ENCODE peak calls at places on chromosomes 4 and X, in six cellular contexts. One of them, this sample, is unnamed.

GRCh38 chr4:189021831-189022230 is 882.6 kb downstream of the TRIML1 start:
- DNase-seq in NCI-H345: no peak
- DNase-seq in NCI-H774: no peak
- DNase-seq in T-helper 2 cell: no peak
- DNase-seq in activated T-cell treated with anti-CD3 and anti-CD28 coated beads, Interleukin-2, amount 50 U/mL, for 72 hours: no peak
- DNase-seq in activated CD4-positive, alpha-beta T cell treated with anti-CD3 and anti-CD28 coated beads, Interleukin-2, amount 50 U/mL, for 24 hours: no peak
- DNase-seq in this sample: no peak

GRCh38 chrX:154508346-154508745 is 7.7 kb downstream of the FAM3A start:
- DNase-seq in NCI-H345: no peak
- DNase-seq in activated CD4-positive, alpha-beta T cell treated with anti-CD3 and anti-CD28 coated beads, Interleukin-2, amount 50 U/mL, for 24 hours: no peak
- DNase-seq in activated T-cell treated with anti-CD3 and anti-CD28 coated beads, Interleukin-2, amount 50 U/mL, for 72 hours: no peak
- DNase-seq in NCI-H774: no peak
- DNase-seq in T-helper 2 cell: no peak
- DNase-seq in this sample: no peak

GRCh38 chr4:47002593-47002992 is 9.2 kb upstream of the GABRA4 start:
- DNase-seq in NCI-H345: no peak
- DNase-seq in activated T-cell treated with anti-CD3 and anti-CD28 coated beads, Interleukin-2, amount 50 U/mL, for 72 hours: no peak
- DNase-seq in T-helper 2 cell: no peak
- DNase-seq in NCI-H774: no peak
- DNase-seq in activated CD4-positive, alpha-beta T cell treated with anti-CD3 and anti-CD28 coated beads, Interleukin-2, amount 50 U/mL, for 24 hours: no peak
- DNase-seq in this sample: no peak

GRCh38 chr4:114603455-114603854 is 4.8 kb downstream of the UGT8 start:
- DNase-seq in T-helper 2 cell: no peak
- DNase-seq in activated CD4-positive, alpha-beta T cell treated with anti-CD3 and anti-CD28 coated beads, Interleukin-2, amount 50 U/mL, for 24 hours: no peak
- DNase-seq in activated T-cell treated with anti-CD3 and anti-CD28 coated beads, Interleukin-2, amount 50 U/mL, for 72 hours: no peak
- DNase-seq in NCI-H774: no peak
- DNase-seq in NCI-H345: no peak
- DNase-seq in this sample: no peak

GRCh38 chrX:112731793-112732192 is 52.1 kb upstream of the LHFPL1 start:
- DNase-seq in T-helper 2 cell: no peak
- DNase-seq in NCI-H345: no peak
- DNase-seq in activated T-cell treated with anti-CD3 and anti-CD28 coated beads, Interleukin-2, amount 50 U/mL, for 72 hours: no peak
- DNase-seq in activated CD4-positive, alpha-beta T cell treated with anti-CD3 and anti-CD28 coated beads, Interleukin-2, amount 50 U/mL, for 24 hours: no peak
- DNase-seq in NCI-H774: no peak
- DNase-seq in this sample: no peak

GRCh38 chr4:6621556-6621927 is 18.9 kb upstream of the MRFAP1 start:
- DNase-seq in activated T-cell treated with anti-CD3 and anti-CD28 coated beads, Interleukin-2, amount 50 U/mL, for 72 hours: no peak
- DNase-seq in activated CD4-positive, alpha-beta T cell treated with anti-CD3 and anti-CD28 coated beads, Interleukin-2, amount 50 U/mL, for 24 hours: no peak
- DNase-seq in NCI-H774: no peak
- DNase-seq in T-helper 2 cell: no peak
- DNase-seq in NCI-H345: no peak
- DNase-seq in this sample: no peak

GRCh38 chr4:113446019-113446418 is 315.5 kb downstream of the CAMK2D start:
- DNase-seq in NCI-H774: no peak
- DNase-seq in activated CD4-positive, alpha-beta T cell treated with anti-CD3 and anti-CD28 coated beads, Interleukin-2, amount 50 U/mL, for 24 hours: no peak
- DNase-seq in activated T-cell treated with anti-CD3 and anti-CD28 coated beads, Interleukin-2, amount 50 U/mL, for 72 hours: no peak
- DNase-seq in NCI-H345: no peak
- DNase-seq in T-helper 2 cell: no peak
- DNase-seq in this sample: no peak

GRCh38 chr4:83149885-83150562 is 35.5 kb upstream of the PLAC8 start:
- DNase-seq in activated CD4-positive, alpha-beta T cell treated with anti-CD3 and anti-CD28 coated beads, Interleukin-2, amount 50 U/mL, for 24 hours: no peak
- DNase-seq in activated T-cell treated with anti-CD3 and anti-CD28 coated beads, Interleukin-2, amount 50 U/mL, for 72 hours: no peak
- DNase-seq in NCI-H345: no peak
- DNase-seq in NCI-H774: no peak
- DNase-seq in T-helper 2 cell: no peak
- DNase-seq in this sample: no peak

GRCh38 chr4:3646280-3646679 is 114.1 kb upstream of the LRPAP1 start:
- DNase-seq in NCI-H774: no peak
- DNase-seq in activated CD4-positive, alpha-beta T cell treated with anti-CD3 and anti-CD28 coated beads, Interleukin-2, amount 50 U/mL, for 24 hours: no peak
- DNase-seq in T-helper 2 cell: no peak
- DNase-seq in activated T-cell treated with anti-CD3 and anti-CD28 coated beads, Interleukin-2, amount 50 U/mL, for 72 hours: no peak
- DNase-seq in NCI-H345: no peak
- DNase-seq in this sample: no peak

GRCh38 chr4:129358571-129358970 is 262.6 kb downstream of the C4orf33 start:
- DNase-seq in NCI-H345: no peak
- DNase-seq in activated T-cell treated with anti-CD3 and anti-CD28 coated beads, Interleukin-2, amount 50 U/mL, for 72 hours: no peak
- DNase-seq in T-helper 2 cell: no peak
- DNase-seq in NCI-H774: no peak
- DNase-seq in activated CD4-positive, alpha-beta T cell treated with anti-CD3 and anti-CD28 coated beads, Interleukin-2, amount 50 U/mL, for 24 hours: no peak
- DNase-seq in this sample: no peak

GRCh38 chr4:617644-618330 is 7.6 kb upstream of the PDE6B start:
- DNase-seq in activated CD4-positive, alpha-beta T cell treated with anti-CD3 and anti-CD28 coated beads, Interleukin-2, amount 50 U/mL, for 24 hours: no peak
- DNase-seq in NCI-H345: no peak
- DNase-seq in activated T-cell treated with anti-CD3 and anti-CD28 coated beads, Interleukin-2, amount 50 U/mL, for 72 hours: no peak
- DNase-seq in NCI-H774: no peak
- DNase-seq in T-helper 2 cell: no peak
- DNase-seq in this sample: no peak

GRCh38 chr4:166670341-166670740 is 564.0 kb downstream of the SPOCK3 start:
- DNase-seq in activated T-cell treated with anti-CD3 and anti-CD28 coated beads, Interleukin-2, amount 50 U/mL, for 72 hours: no peak
- DNase-seq in NCI-H774: no peak
- DNase-seq in activated CD4-positive, alpha-beta T cell treated with anti-CD3 and anti-CD28 coated beads, Interleukin-2, amount 50 U/mL, for 24 hours: no peak
- DNase-seq in T-helper 2 cell: no peak
- DNase-seq in NCI-H345: no peak
- DNase-seq in this sample: no peak

GRCh38 chr4:7195546-7196282 is 3.4 kb downstream of the SORCS2 start:
- DNase-seq in T-helper 2 cell: no peak
- DNase-seq in NCI-H774: no peak
- DNase-seq in NCI-H345: no peak
- DNase-seq in activated CD4-positive, alpha-beta T cell treated with anti-CD3 and anti-CD28 coated beads, Interleukin-2, amount 50 U/mL, for 24 hours: no peak
- DNase-seq in activated T-cell treated with anti-CD3 and anti-CD28 coated beads, Interleukin-2, amount 50 U/mL, for 72 hours: no peak
- DNase-seq in this sample: no peak

GRCh38 chr4:178689926-178690325 is 1247.7 kb upstream of the AGA start:
- DNase-seq in activated T-cell treated with anti-CD3 and anti-CD28 coated beads, Interleukin-2, amount 50 U/mL, for 72 hours: no peak
- DNase-seq in activated CD4-positive, alpha-beta T cell treated with anti-CD3 and anti-CD28 coated beads, Interleukin-2, amount 50 U/mL, for 24 hours: no peak
- DNase-seq in NCI-H774: no peak
- DNase-seq in NCI-H345: no peak
- DNase-seq in T-helper 2 cell: no peak
- DNase-seq in this sample: no peak

GRCh38 chrX:84487365-84488353 is 14.6 kb downstream of the HDX start:
- DNase-seq in NCI-H774: no peak
- DNase-seq in T-helper 2 cell: no peak
- DNase-seq in activated T-cell treated with anti-CD3 and anti-CD28 coated beads, Interleukin-2, amount 50 U/mL, for 72 hours: no peak
- DNase-seq in NCI-H345: no peak
- DNase-seq in activated CD4-positive, alpha-beta T cell treated with anti-CD3 and anti-CD28 coated beads, Interleukin-2, amount 50 U/mL, for 24 hours: no peak
- DNase-seq in this sample: no peak

GRCh38 chrX:108412783-108413182 is 25.4 kb downstream of the COL4A6 start:
- DNase-seq in NCI-H345: no peak
- DNase-seq in activated T-cell treated with anti-CD3 and anti-CD28 coated beads, Interleukin-2, amount 50 U/mL, for 72 hours: no peak
- DNase-seq in T-helper 2 cell: no peak
- DNase-seq in NCI-H774: no peak
- DNase-seq in activated CD4-positive, alpha-beta T cell treated with anti-CD3 and anti-CD28 coated beads, Interleukin-2, amount 50 U/mL, for 24 hours: no peak
- DNase-seq in this sample: no peak

GRCh38 chr4:74794341-74794801 is at the start of gene BTC:
- DNase-seq in activated CD4-positive, alpha-beta T cell treated with anti-CD3 and anti-CD28 coated beads, Interleukin-2, amount 50 U/mL, for 24 hours: no peak
- DNase-seq in T-helper 2 cell: no peak
- DNase-seq in NCI-H774: peak; percentile 23
- DNase-seq in NCI-H345: peak; percentile 47
- DNase-seq in activated T-cell treated with anti-CD3 and anti-CD28 coated beads, Interleukin-2, amount 50 U/mL, for 72 hours: no peak
- DNase-seq in this sample: peak; percentile 68

GRCh38 chrX:12567857-12568256 is 223.4 kb upstream of the PRPS2 start:
- DNase-seq in NCI-H774: no peak
- DNase-seq in activated CD4-positive, alpha-beta T cell treated with anti-CD3 and anti-CD28 coated beads, Interleukin-2, amount 50 U/mL, for 24 hours: no peak
- DNase-seq in activated T-cell treated with anti-CD3 and anti-CD28 coated beads, Interleukin-2, amount 50 U/mL, for 72 hours: no peak
- DNase-seq in T-helper 2 cell: no peak
- DNase-seq in NCI-H345: no peak
- DNase-seq in this sample: no peak

GRCh38 chrX:123450217-123450616 is 266.1 kb downstream of the GRIA3 start:
- DNase-seq in NCI-H774: no peak
- DNase-seq in activated T-cell treated with anti-CD3 and anti-CD28 coated beads, Interleukin-2, amount 50 U/mL, for 72 hours: no peak
- DNase-seq in T-helper 2 cell: no peak
- DNase-seq in NCI-H345: no peak
- DNase-seq in activated CD4-positive, alpha-beta T cell treated with anti-CD3 and anti-CD28 coated beads, Interleukin-2, amount 50 U/mL, for 24 hours: no peak
- DNase-seq in this sample: no peak

GRCh38 chr4:7506119-7506518 is 71.4 kb upstream of the PSAPL1 start:
- DNase-seq in T-helper 2 cell: no peak
- DNase-seq in activated CD4-positive, alpha-beta T cell treated with anti-CD3 and anti-CD28 coated beads, Interleukin-2, amount 50 U/mL, for 24 hours: no peak
- DNase-seq in NCI-H345: peak; percentile 54
- DNase-seq in NCI-H774: peak; percentile 35
- DNase-seq in activated T-cell treated with anti-CD3 and anti-CD28 coated beads, Interleukin-2, amount 50 U/mL, for 72 hours: no peak
- DNase-seq in this sample: no peak

GRCh38 chr4:30103455-30103854 is 616.7 kb upstream of the PCDH7 start:
- DNase-seq in NCI-H345: no peak
- DNase-seq in T-helper 2 cell: no peak
- DNase-seq in activated T-cell treated with anti-CD3 and anti-CD28 coated beads, Interleukin-2, amount 50 U/mL, for 72 hours: no peak
- DNase-seq in NCI-H774: no peak
- DNase-seq in activated CD4-positive, alpha-beta T cell treated with anti-CD3 and anti-CD28 coated beads, Interleukin-2, amount 50 U/mL, for 24 hours: no peak
- DNase-seq in this sample: no peak

GRCh38 chr4:105546086-105546485 is 6.3 kb upstream of the ARHGEF38 start:
- DNase-seq in T-helper 2 cell: no peak
- DNase-seq in activated T-cell treated with anti-CD3 and anti-CD28 coated beads, Interleukin-2, amount 50 U/mL, for 72 hours: no peak
- DNase-seq in NCI-H345: no peak
- DNase-seq in NCI-H774: no peak
- DNase-seq in activated CD4-positive, alpha-beta T cell treated with anti-CD3 and anti-CD28 coated beads, Interleukin-2, amount 50 U/mL, for 24 hours: no peak
- DNase-seq in this sample: no peak

This sample was measured in NCI-H510A.